ENCODE peak calls at places on chromosome 5, in nine cellular contexts. O is mucosa of descending colon, E is transverse colon, X is endodermal cell, P is psoas muscle, I is spleen, Y is HL-60, G is PC-9, L is AG10803. S is an unnamed sample.

GRCh38 chr5:77696120-77696519 is 57.6 kb upstream of the OTP start:
- DNase-seq in O (no peak), E (no peak), X (no peak), P (no peak), I (no peak), Y (no peak), G (no peak), L (no peak), S (no peak)

GRCh38 chr5:174177976-174178600 is 132.6 kb downstream of the NSG2 start:
- DNase-seq in O (no peak), E (no peak), X (peak; percentile 24), P (no peak), I (no peak), Y (no peak), G (no peak), L (no peak), S (no peak)

GRCh38 chr5:55241756-55242155 is 8.3 kb upstream of the CCNO start:
- DNase-seq in O (no peak), E (no peak), X (no peak), P (no peak), I (no peak), Y (no peak), G (no peak), L (no peak), S (no peak)

GRCh38 chr5:16597946-16598694 is 18.7 kb downstream of the RETREG1 start:
- DNase-seq in O (no peak), E (no peak), X (no peak), P (no peak), I (no peak), Y (no peak), G (no peak), L (no peak), S (no peak)

GRCh38 chr5:130099001-130099400 is 194.7 kb downstream of the CHSY3 start:
- DNase-seq in O (no peak), E (no peak), X (no peak), P (no peak), I (no peak), Y (no peak), G (no peak), L (no peak), S (no peak)

GRCh38 chr5:118326496-118327045 is 661.8 kb downstream of the DTWD2 start:
- DNase-seq in O (no peak), E (no peak), X (no peak), P (no peak), I (no peak), Y (no peak), G (no peak), L (peak; percentile 0), S (no peak)

GRCh38 chr5:154302181-154302580 is 111.6 kb downstream of the GALNT10 start:
- DNase-seq in O (no peak), E (no peak), X (peak; percentile 59), P (peak; percentile 58), I (no peak), Y (no peak), G (no peak), L (no peak), S (no peak)

GRCh38 chr5:124919752-124920151 is 173.3 kb upstream of the ZNF608 start:
- DNase-seq in O (no peak), E (no peak), X (no peak), P (no peak), I (no peak), Y (no peak), G (no peak), L (no peak), S (no peak)

GRCh38 chr5:95600557-95600956 is 19.3 kb upstream of the GPR150 start:
- DNase-seq in O (no peak), E (no peak), X (no peak), P (no peak), I (no peak), Y (no peak), G (no peak), L (peak; percentile 79), S (no peak)

GRCh38 chr5:133032852-133033742 is 6.7 kb upstream of the ZCCHC10 start:
- DNase-seq in O (no peak), E (no peak), X (no peak), P (no peak), I (no peak), Y (no peak), G (peak; percentile 47), L (peak; percentile 15), S (no peak)

DNA sequence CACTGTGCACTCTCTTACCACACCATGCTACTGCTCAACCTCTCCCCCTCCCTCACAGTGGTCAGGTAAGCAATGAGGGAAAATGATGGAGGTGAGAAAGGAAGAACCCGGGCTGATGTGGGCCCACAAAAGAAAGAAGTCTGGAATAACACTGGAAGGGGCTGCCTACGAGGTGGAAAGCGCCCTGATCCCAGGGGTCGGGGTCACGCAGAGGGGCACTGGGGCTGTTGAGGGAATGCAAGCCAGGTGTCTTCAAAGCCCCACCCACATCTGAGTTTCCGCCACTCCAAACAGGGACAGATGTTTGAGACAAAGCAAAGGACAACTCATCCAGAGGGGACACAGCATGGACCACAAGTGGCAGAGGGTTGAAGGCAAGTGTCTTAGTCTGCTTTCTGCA is 4.2 kb downstream of the TNIP1 start:
- DNase-seq in O (no peak), E (no peak), X (no peak), P (peak; percentile 6), I (peak; percentile 71), Y (no peak), G (no peak), L (no peak), S (no peak)
- TF ChIP-seq CTCF in O (no peak), E (no peak), X (no peak), P (no peak), I (no peak), Y (no peak), G (no peak), L (no peak), S (no peak)

GRCh38 chr5:150066901-150067396 is 19.4 kb downstream of the CSF1R start:
- DNase-seq in O (no peak), E (no peak), X (peak; percentile 26), P (no peak), I (no peak), Y (peak; percentile 31), G (no peak), L (peak; percentile 77), S (peak; percentile 43)

GRCh38 chr5:150065346-150065745 is 21.0 kb downstream of the CSF1R start:
- DNase-seq in O (no peak), E (peak; percentile 40), X (peak; percentile 61), P (peak; percentile 49), I (peak; percentile 78), Y (no peak), G (no peak), L (peak; percentile 44), S (no peak)

GRCh38 chr5:150064681-150065220 is 21.6 kb downstream of the CSF1R start:
- DNase-seq in O (no peak), E (no peak), X (no peak), P (no peak), I (peak; percentile 63), Y (no peak), G (no peak), L (no peak), S (no peak)

GRCh38 chr5:150066436-150066835 is 19.9 kb downstream of the CSF1R start:
- DNase-seq in O (no peak), E (no peak), X (no peak), P (no peak), I (no peak), Y (no peak), G (no peak), L (no peak), S (no peak)

DNA sequence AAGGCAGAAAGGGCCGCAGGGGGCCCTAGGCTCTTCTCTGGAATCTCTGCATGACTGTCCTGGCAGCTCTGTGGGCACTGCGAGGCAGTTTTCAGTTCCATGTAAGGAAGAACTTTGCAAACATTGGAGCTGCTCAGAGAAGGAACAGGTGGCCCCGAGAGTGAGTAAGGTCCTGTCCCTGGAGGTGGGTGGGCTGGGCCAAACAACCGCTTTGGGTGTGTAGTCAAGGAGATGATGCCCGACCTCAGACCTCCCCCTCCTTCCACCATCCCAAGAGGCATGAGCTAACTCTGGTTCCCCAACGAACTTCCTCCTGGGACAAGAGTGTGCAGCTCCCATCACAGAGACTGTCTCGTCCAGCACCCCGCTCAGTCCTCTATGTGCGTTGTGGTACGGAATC is 20.5 kb downstream of the CSF1R start:
- DNase-seq in O (no peak), E (no peak), X (no peak), P (peak; percentile 46), I (peak; percentile 64), Y (peak; percentile 45), G (no peak), L (peak; percentile 34), S (no peak)
- H3K4me3 ChIP-seq in O (no peak overlapping the region), E (no peak overlapping the region), X (no peak overlapping the region), P (no peak overlapping the region), I (no peak overlapping the region), Y (no peak overlapping the region), G (no peak overlapping the region), L (no peak overlapping the region), S (no peak overlapping the region)

DNA sequence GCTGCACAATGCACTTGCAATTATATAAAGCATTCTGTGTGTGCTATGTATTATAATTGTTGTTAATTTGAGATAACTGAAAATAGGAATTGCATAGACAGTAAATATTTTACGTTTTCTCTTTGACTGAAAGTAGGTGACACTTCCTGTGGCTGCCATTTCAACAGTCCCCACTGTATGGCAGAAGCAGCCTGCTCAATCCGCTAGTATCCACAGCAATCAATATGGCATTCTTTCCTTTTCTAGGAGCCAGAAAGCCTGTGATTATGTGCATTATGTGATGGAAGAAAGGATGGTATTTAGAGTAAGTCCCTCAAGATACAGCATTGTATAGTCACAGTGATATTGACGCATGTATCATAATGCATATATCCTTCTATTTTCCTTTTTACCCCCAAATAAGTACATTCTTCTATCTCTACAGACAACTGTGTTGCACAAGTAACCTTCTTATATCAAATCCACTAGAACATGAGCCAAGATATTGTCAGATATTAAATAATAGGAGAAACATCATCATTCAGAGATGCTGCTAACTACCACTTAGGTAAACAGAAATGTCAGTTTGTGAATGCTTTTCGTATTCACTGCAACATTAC is 59.7 kb downstream of the CARTPT start:
- DNase-seq in O (no peak), E (no peak), X (peak; percentile 67), P (no peak), I (no peak), Y (peak; percentile 5), G (peak; percentile 45), L (peak; percentile 25), S (no peak)
- TF ChIP-seq CTCF in O (no peak), E (peak; percentile 55), X (peak; percentile 77), P (peak; percentile 23), I (no peak), Y (peak; percentile 58), G (peak; percentile 90), L (peak; percentile 56), S (peak; percentile 47)

GRCh38 chr5:1219098-1219767 is 5.9 kb upstream of the SLC6A18 start:
- DNase-seq in O (peak; percentile 28), E (no peak), X (no peak), P (no peak), I (no peak), Y (no peak), G (no peak), L (no peak), S (no peak)

GRCh38 chr5:1216211-1216917 is 8.8 kb upstream of the SLC6A18 start:
- DNase-seq in O (peak; percentile 30), E (no peak), X (no peak), P (peak; percentile 11), I (no peak), Y (no peak), G (no peak), L (no peak), S (no peak)

GRCh38 chr5:1216918-1217295 is 8.3 kb upstream of the SLC6A18 start:
- DNase-seq in O (peak; percentile 45), E (no peak), X (no peak), P (peak; percentile 9), I (no peak), Y (no peak), G (no peak), L (no peak), S (no peak)

GRCh38 chr5:1218351-1219080 is 6.7 kb upstream of the SLC6A18 start:
- DNase-seq in O (peak; percentile 33), E (no peak), X (no peak), P (no peak), I (no peak), Y (no peak), G (no peak), L (no peak), S (no peak)

GRCh38 chr5:1217596-1218206 is 7.5 kb upstream of the SLC6A18 start:
- DNase-seq in O (peak; percentile 22), E (no peak), X (peak; percentile 73), P (no peak), I (no peak), Y (no peak), G (no peak), L (no peak), S (no peak)
- H3K4me3 ChIP-seq in O (no peak overlapping the region), E (no peak overlapping the region), X (no peak overlapping the region), P (no peak overlapping the region), I (no peak overlapping the region), Y (no peak overlapping the region), G (no peak overlapping the region), L (no peak overlapping the region), S (no peak overlapping the region)

S was measured in AG09309.